ENCODE peak calls at places on chromosomes 7 and 10, in four cellular contexts. S is cardiac fibroblast, H is fibroblast of lung, E is kidney glomerular epithelial cell. J is an unnamed sample.

GRCh38 chr10:86968994-86969355 is 693 bp downstream of the ADIRF start:
- DNase-seq in H (no peak), S (no peak), E (no peak), J (no peak)

GRCh38 chr10:71241114-71241898 is 28.9 kb downstream of the UNC5B start:
- DNase-seq in H (peak), S (peak), E (no peak), J (no peak)

GRCh38 chr7:2700141-2700850 is 12.3 kb downstream of the AMZ1 start:
- DNase-seq in E (no peak), S (no peak), H (no peak), J (no peak)

GRCh38 chr7:70027864-70028263 is 429.6 kb downstream of the AUTS2 start:
- DNase-seq in E (no peak), S (no peak), H (no peak), J (peak)

GRCh38 chr10:116774728-116775151 is 32.4 kb upstream of the HSPA12A start:
- DNase-seq in H (no peak), E (no peak), S (no peak), J (no peak)

GRCh38 chr7:78226059-78226658 is 427.6 kb downstream of the PHTF2 start:
- DNase-seq in H (peak), S (peak), E (no peak), J (peak)

GRCh38 chr7:138429577-138430250 is 30.3 kb upstream of the TRIM24 start:
- DNase-seq in S (peak), H (no peak), E (no peak), J (peak)

GRCh38 chr7:66205736-66206080 is 574 bp downstream of the TPST1 start:
- DNase-seq in S (no peak), E (no peak), H (no peak), J (no peak)

GRCh38 chr7:117220836-117221235 is 102.0 kb downstream of the WNT2 start:
- DNase-seq in S (no peak), E (no peak), H (no peak), J (no peak)

GRCh38 chr7:116978006-116978405 is 24.7 kb downstream of the ST7 start:
- DNase-seq in S (no peak), H (no peak), E (no peak), J (no peak)

GRCh38 chr10:100567826-100568225 is 32.1 kb downstream of the HIF1AN start:
- DNase-seq in E (no peak), H (no peak), S (no peak), J (no peak)

GRCh38 chr7:35036361-35037171 is 719 bp downstream of the DPY19L1 start:
- DNase-seq in E (peak), H (peak), S (peak), J (peak)

GRCh38 chr10:6240254-6240653 is 37.5 kb downstream of the PFKFB3 start:
- DNase-seq in S (no peak), H (no peak), E (no peak), J (no peak)

GRCh38 chr7:15685358-15686181 is 913 bp downstream of the MEOX2 start:
- DNase-seq in S (peak), H (peak), E (no peak), J (no peak)

GRCh38 chr10:4048245-4048864 is 263.3 kb upstream of the KLF6 start:
- DNase-seq in H (no peak), S (no peak), E (no peak), J (no peak)

GRCh38 chr7:132930881-132931280 is 151.0 kb downstream of the CHCHD3 start:
- DNase-seq in E (no peak), S (peak), H (peak), J (peak)

J was measured in OCI-LY7.